ENCODE peak calls at places on chromosomes 11 and 22, in five cellular contexts. N is AG04450, A is epithelial cell of proximal tubule, Z is astrocyte of the spinal cord, O is fibroblast of mammary gland. X is an unnamed sample.

GRCh38 chr11:123454060-123454651 is 24.1 kb downstream of the GRAMD1B start:
- DNase-seq in Z (peak), O (no peak), A (no peak), N (no peak), X (peak)

GRCh38 chr11:110505514-110506284 is 76.0 kb downstream of the FDX1 start:
- DNase-seq in O (no peak), N (no peak), Z (no peak), A (no peak), X (no peak)

GRCh38 chr11:46352063-46352841 is 5.0 kb downstream of the DGKZ start:
- DNase-seq in N (no peak), A (no peak), Z (no peak), O (peak), X (peak)

GRCh38 chr11:104705475-104706195 is 192.6 kb downstream of the CASP12 start:
- DNase-seq in O (no peak), N (no peak), A (no peak), Z (peak), X (peak)

GRCh38 chr11:74577624-74578396 is 14.6 kb upstream of the POLD3 start:
- DNase-seq in O (peak), N (no peak), Z (peak), A (no peak), X (no peak)

GRCh38 chr11:84234462-84235202 is 948.5 kb upstream of the CCDC90B start:
- DNase-seq in N (no peak), A (no peak), Z (no peak), O (no peak), X (no peak)

GRCh38 chr22:35708453-35708852 is 9.2 kb upstream of the APOL5 start:
- DNase-seq in N (no peak), O (peak), Z (peak), A (no peak), X (peak)

GRCh38 chr22:46633334-46633890 is 13.2 kb downstream of the GRAMD4 start:
- DNase-seq in A (no peak), O (no peak), Z (no peak), N (no peak), X (no peak)

GRCh38 chr11:1883342-1884122 is 8.2 kb downstream of the PRR33 start:
- DNase-seq in N (no peak), A (no peak), Z (no peak), O (no peak), X (no peak)

GRCh38 chr11:126109941-126110731 is 47.5 kb upstream of the CDON start:
- DNase-seq in O (peak), A (no peak), N (no peak), Z (peak), X (no peak)

GRCh38 chr11:116727990-116728389 is 44.8 kb downstream of the BUD13 start:
- DNase-seq in Z (no peak), O (no peak), N (no peak), A (no peak), X (no peak)

GRCh38 chr11:65262775-65263174 is 1.0 kb downstream of the POLA2 start:
- DNase-seq in Z (no peak), A (no peak), O (no peak), N (no peak), X (no peak)

GRCh38 chr22:32830473-32830872 is 29.0 kb downstream of the TIMP3 start:
- DNase-seq in O (no peak), Z (no peak), N (no peak), A (no peak), X (no peak)

GRCh38 chr22:24421428-24421931 is 5.9 kb upstream of the ADORA2A start:
- DNase-seq in N (no peak), Z (no peak), O (no peak), A (no peak), X (no peak)
- TF ChIP-seq CTCF in N (peak), Z (peak), O (no peak), A (peak), X (no peak)

DNA sequence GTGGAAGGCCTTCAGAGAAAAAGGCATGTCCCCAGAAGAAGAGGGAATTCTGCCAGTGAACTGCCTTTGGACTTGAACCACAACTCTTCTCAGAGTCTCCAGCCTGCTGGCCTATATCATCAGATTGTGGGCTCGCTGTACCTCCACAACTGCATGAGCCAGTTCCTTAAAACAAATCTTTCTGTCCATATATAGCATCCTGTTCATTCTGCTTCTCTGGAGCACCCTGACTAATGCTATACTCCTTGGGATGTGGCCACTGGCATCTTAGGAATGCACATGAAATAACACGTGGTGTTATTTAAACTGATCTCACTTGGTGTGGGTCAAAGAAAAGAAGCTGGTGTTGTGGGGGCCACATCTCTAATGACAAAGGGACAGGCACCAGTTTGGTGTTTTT is 58.3 kb upstream of the VSTM5 start:
- DNase-seq in N (peak), O (peak), Z (peak), A (peak), X (peak)
- H3K4me3 ChIP-seq in N (no peak), O (no peak), Z (no peak), A (no peak), X (no peak)

DNA sequence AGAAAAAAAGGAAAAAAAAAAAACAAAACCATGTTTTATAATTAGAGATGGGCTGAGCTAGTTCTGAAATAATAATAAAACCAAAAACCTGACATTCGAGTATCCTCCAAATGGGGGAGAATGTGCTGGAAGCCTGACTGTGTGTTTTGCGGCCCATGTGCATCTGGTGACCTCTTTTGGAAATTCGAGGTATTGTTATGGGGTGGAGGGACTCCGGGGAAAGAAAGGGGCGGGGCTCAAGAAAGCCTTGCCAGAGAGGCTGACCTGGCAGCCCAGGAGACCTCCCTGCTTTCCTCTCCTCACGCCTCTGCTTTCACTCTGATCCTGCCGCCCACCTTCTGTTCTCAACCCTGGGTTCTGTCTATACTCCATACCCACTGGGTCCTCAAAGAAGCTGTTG is 72.9 kb downstream of the CTTN start:
- DNase-seq in O (peak), N (no peak), Z (no peak), A (no peak), X (peak)
- TF ChIP-seq CTCF in O (peak), N (peak), Z (peak), A (no peak), X (peak)

GRCh38 chr11:67561971-67562560 is 21.5 kb upstream of the GSTP1 start:
- DNase-seq in Z (no peak), N (no peak), O (no peak), A (no peak), X (no peak)

GRCh38 chr11:67558084-67558772 is 25.4 kb upstream of the GSTP1 start:
- DNase-seq in A (no peak), O (no peak), Z (no peak), N (no peak), X (peak)

GRCh38 chr11:67562951-67563350 is 20.7 kb upstream of the GSTP1 start:
- DNase-seq in N (no peak), A (no peak), O (no peak), Z (no peak), X (no peak)

GRCh38 chr11:67564230-67564629 is 19.4 kb upstream of the GSTP1 start:
- DNase-seq in Z (peak), N (no peak), O (peak), A (no peak), X (no peak)

GRCh38 chr11:67563354-67564114 is 20.1 kb upstream of the GSTP1 start:
- DNase-seq in A (peak), Z (peak), N (peak), O (peak), X (peak)
- H3K4me3 ChIP-seq in A (no peak), Z (no peak), N (no peak), O (no peak), X (no peak)

GRCh38 chr11:39724404-39724803 is 1735.0 kb downstream of the LRRC4C start:
- DNase-seq in O (no peak), Z (no peak), N (no peak), A (no peak), X (no peak)
- TF ChIP-seq CTCF in O (no peak), Z (no peak), N (no peak), A (peak), X (no peak)

GRCh38 chr11:71252782-71253730 is 679 bp upstream of the SHANK2 start:
- DNase-seq in N (no peak), O (peak), Z (peak), A (peak), X (peak)
- H3K4me3 ChIP-seq in N (peak), O (peak), Z (peak), A (peak), X (peak)

X was measured in fibroblast of pulmonary artery.